ENCODE peak calls at places on chromosomes 6 and 20, in nine cellular contexts. I is transverse colon, W is NB4, P is GM12892, A is testis, C is suprapubic skin, J is ovary, T is heart left ventricle, Q is tibial nerve. Y is an unnamed sample.

GRCh38 chr6:148231572-148231971 is 111.1 kb upstream of the SASH1 start:
- DNase-seq in T (no peak), P (no peak), W (no peak), Q (no peak), I (no peak), J (no peak), A (no peak), C (no peak), Y (peak; percentile 16)

GRCh38 chr20:57442160-57442887 is 51.1 kb downstream of the RBM38 start:
- DNase-seq in C (no peak), P (no peak), T (no peak), A (no peak), I (no peak), Q (no peak), W (no peak), J (no peak), Y (no peak)

GRCh38 chr20:29443819-29444218 is 1813.6 kb upstream of the DEFB115 start:
- DNase-seq in I (no peak), Q (no peak), T (no peak), J (no peak), C (no peak), A (no peak), W (no peak), P (no peak), Y (no peak)

GRCh38 chr6:20610636-20611200 is 76.5 kb downstream of the CDKAL1 start:
- DNase-seq in I (no peak), A (no peak), Q (no peak), J (no peak), C (no peak), W (no peak), P (no peak), T (no peak), Y (no peak)

GRCh38 chr6:50699086-50699886 is 14.0 kb upstream of the TFAP2D start:
- DNase-seq in W (peak; percentile 6), A (no peak), T (no peak), C (no peak), I (no peak), J (no peak), Q (no peak), P (no peak), Y (no peak)

GRCh38 chr6:107560657-107561056 is 70.7 kb downstream of the SOBP start:
- DNase-seq in P (no peak), Q (no peak), T (peak; percentile 37), I (no peak), A (peak; percentile 21), J (peak; percentile 48), C (no peak), W (no peak), Y (no peak)

GRCh38 chr20:63472159-63472811 is at the start of gene KCNQ2:
- DNase-seq in P (no peak), C (no peak), I (no peak), A (no peak), J (no peak), W (no peak), T (no peak), Q (no peak), Y (no peak)

GRCh38 chr20:59253325-59253724 is 47.1 kb upstream of the EDN3 start:
- DNase-seq in A (no peak), J (no peak), T (no peak), W (peak; percentile 90), C (no peak), Q (no peak), P (no peak), I (no peak), Y (no peak)

GRCh38 chr6:160667854-160668481 is 3.9 kb upstream of the LPA start:
- DNase-seq in I (no peak), W (peak; percentile 59), Q (no peak), T (no peak), P (no peak), C (no peak), J (no peak), A (peak; percentile 54), Y (peak; percentile 4)

GRCh38 chr6:64831680-64832079 is 875.3 kb downstream of the EYS start:
- DNase-seq in Q (no peak), A (no peak), P (no peak), W (no peak), C (no peak), I (no peak), J (no peak), T (no peak), Y (no peak)

GRCh38 chr20:19502169-19502568 is 255.9 kb upstream of the RIN2 start:
- DNase-seq in W (no peak), Q (no peak), J (no peak), C (no peak), I (no peak), P (no peak), T (no peak), A (no peak), Y (no peak)

GRCh38 chr6:2853766-2854393 is 12.2 kb upstream of the SERPINB1 start:
- DNase-seq in P (no peak), Q (no peak), I (peak; percentile 54), W (peak; percentile 83), J (no peak), C (peak; percentile 83), T (no peak), A (no peak), Y (peak; percentile 52)

GRCh38 chr20:45419188-45420091 is 3.5 kb downstream of the PIGT start:
- DNase-seq in J (no peak), C (peak; percentile 88), A (no peak), I (peak; percentile 80), T (peak; percentile 80), Q (no peak), W (no peak), P (peak; percentile 16), Y (peak; percentile 74)
- TF ChIP-seq POLR2A in J (no peak), C (no peak), A (no peak), I (peak; percentile 78), T (peak; percentile 59), Q (no peak), W (no peak), P (no peak), Y (no peak)

DNA sequence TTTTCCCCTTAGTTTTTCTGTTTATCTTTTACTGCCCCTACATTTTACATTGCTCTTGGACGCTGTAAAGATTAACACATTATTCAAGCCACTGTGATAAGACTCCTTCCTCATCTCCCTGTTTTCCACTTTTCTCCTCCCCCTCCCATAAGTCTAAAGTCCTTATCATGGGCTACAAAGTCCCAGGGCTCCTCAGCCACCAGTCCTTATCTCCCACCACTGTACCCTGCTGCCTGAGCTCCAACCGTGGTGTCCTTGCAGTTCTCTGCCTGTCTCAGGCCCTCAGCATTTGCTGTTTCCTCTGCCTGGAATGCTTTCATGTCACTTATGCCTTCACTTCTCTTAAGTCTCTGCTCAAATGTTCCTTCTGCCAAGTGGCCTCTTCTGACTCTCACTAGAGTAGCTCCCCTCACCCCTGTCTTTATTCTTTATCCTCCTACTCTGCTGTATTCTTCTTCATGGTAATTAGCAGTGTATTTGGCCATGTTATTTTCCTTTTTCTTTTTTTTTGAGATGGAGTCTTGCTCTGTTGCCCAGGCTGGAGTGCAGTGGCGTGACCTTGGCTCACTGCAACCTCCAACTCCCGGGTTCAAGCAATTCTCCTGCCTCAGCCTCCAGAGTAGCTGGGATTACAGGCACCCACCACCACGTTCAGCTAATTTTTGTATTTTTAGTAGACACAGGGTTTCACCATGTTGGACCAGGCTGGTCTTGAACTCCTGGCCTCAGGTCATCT is 10.8 kb upstream of the LATS1 start:
- DNase-seq in W (no peak), Q (no peak), P (no peak), C (no peak), J (no peak), I (no peak), A (no peak), T (no peak), Y (no peak)
- TF ChIP-seq POLR2A in W (no peak), Q (no peak), P (no peak), C (no peak), J (no peak), I (no peak), A (no peak), T (no peak), Y (no peak)

GRCh38 chr6:162238675-162239074 is 488.9 kb downstream of the PRKN start:
- DNase-seq in I (no peak), Q (no peak), T (no peak), J (no peak), W (no peak), C (no peak), P (no peak), A (no peak), Y (no peak)

GRCh38 chr6:162244031-162244430 is 483.5 kb downstream of the PRKN start:
- DNase-seq in J (no peak), I (no peak), A (no peak), Q (no peak), T (no peak), W (no peak), P (no peak), C (no peak), Y (no peak)

GRCh38 chr6:162234631-162235030 is 492.9 kb downstream of the PRKN start:
- DNase-seq in A (no peak), J (no peak), W (no peak), P (no peak), T (no peak), I (no peak), Q (no peak), C (no peak), Y (no peak)

GRCh38 chr6:162237331-162237730 is 490.2 kb downstream of the PRKN start:
- DNase-seq in T (no peak), P (no peak), A (no peak), J (no peak), W (no peak), I (no peak), C (no peak), Q (no peak), Y (no peak)

GRCh38 chr6:162239330-162239729 is 488.2 kb downstream of the PRKN start:
- DNase-seq in C (no peak), Q (no peak), W (no peak), T (no peak), J (no peak), I (no peak), P (no peak), A (no peak), Y (no peak)
- TF ChIP-seq POLR2A in C (no peak), Q (no peak), W (no peak), T (no peak), J (no peak), I (no peak), P (no peak), A (no peak), Y (no peak)

GRCh38 chr6:137210903-137211302 is 8.3 kb downstream of the IFNGR1 start:
- DNase-seq in C (no peak), T (no peak), J (no peak), W (no peak), A (no peak), Q (no peak), I (no peak), P (no peak), Y (no peak)

GRCh38 chr6:137213813-137214212 is 5.4 kb downstream of the IFNGR1 start:
- DNase-seq in T (no peak), W (no peak), J (no peak), Q (no peak), C (no peak), A (no peak), I (no peak), P (no peak), Y (no peak)

GRCh38 chr6:137214931-137215330 is 4.3 kb downstream of the IFNGR1 start:
- DNase-seq in P (no peak), Q (no peak), A (no peak), W (no peak), J (no peak), I (no peak), T (no peak), C (no peak), Y (no peak)

GRCh38 chr6:137211910-137212309 is 7.3 kb downstream of the IFNGR1 start:
- DNase-seq in W (no peak), I (no peak), C (no peak), A (no peak), P (no peak), Q (no peak), J (no peak), T (no peak), Y (no peak)

GRCh38 chr6:137213331-137213740 is 5.8 kb downstream of the IFNGR1 start:
- DNase-seq in A (no peak), C (no peak), W (no peak), I (no peak), P (no peak), J (no peak), Q (no peak), T (no peak), Y (no peak)
- TF ChIP-seq POLR2A in A (no peak), C (no peak), W (no peak), I (no peak), P (no peak), J (no peak), Q (no peak), T (no peak), Y (no peak)

Y was measured in H54.